ENCODE peak calls at places on chromosomes 11 and 22, in four cellular contexts. W, P, K and Z are unnamed samples.

GRCh38 chr11:41963406-41963805 is 504.0 kb upstream of the LRRC4C start:
- DNase-seq in W (no peak), P (no peak), K (no peak), Z (no peak)

GRCh38 chr22:29503811-29504372 is 23.9 kb downstream of the NEFH start:
- DNase-seq in W (no peak), P (peak; percentile 71), K (peak; percentile 59), Z (no peak)

GRCh38 chr11:47314992-47315391 is 37.5 kb downstream of the MYBPC3 start:
- DNase-seq in W (no peak), P (no peak), K (no peak), Z (no peak)

GRCh38 chr22:17130199-17130598 is 9.0 kb upstream of the TMEM121B start:
- DNase-seq in W (no peak), P (no peak), K (no peak), Z (no peak)

GRCh38 chr11:116529681-116530080 is 243.1 kb downstream of the BUD13 start:
- DNase-seq in W (no peak), P (no peak), K (no peak), Z (no peak)

GRCh38 chr11:74720596-74721478 is 10.4 kb downstream of the CHRDL2 start:
- DNase-seq in W (no peak), P (peak; percentile 33), K (peak; percentile 48), Z (no peak)

GRCh38 chr22:33803371-33803770 is 116.9 kb downstream of the LARGE1 start:
- DNase-seq in W (no peak), P (peak; percentile 46), K (peak; percentile 5), Z (no peak)

GRCh38 chr11:31856248-31856647 is 45.1 kb upstream of the PAX6 start:
- DNase-seq in W (peak; percentile 13), P (no peak), K (no peak), Z (no peak)

GRCh38 chr22:33922268-33922667 is 2.0 kb upstream of the LARGE1 start:
- DNase-seq in W (no peak), P (peak; percentile 70), K (peak; percentile 18), Z (peak; percentile 13)

GRCh38 chr11:120400564-120401364 is 64.6 kb downstream of the ARHGEF12 start:
- DNase-seq in W (peak; percentile 84), P (peak; percentile 76), K (peak; percentile 37), Z (peak; percentile 33)

GRCh38 chr11:111923351-111923788 is 4.7 kb downstream of the C11orf52 start:
- DNase-seq in W (no peak), P (no peak), K (no peak), Z (no peak)
- TF ChIP-seq CTCF in W (no peak), P (no peak), K (no peak), Z (no peak)

GRCh38 chr11:123560001-123560400 is 94.4 kb downstream of the SCN3B start:
- DNase-seq in W (no peak), P (peak; percentile 51), K (peak; percentile 74), Z (no peak)

GRCh38 chr11:123562166-123562565 is 92.3 kb downstream of the SCN3B start:
- DNase-seq in W (no peak), P (no peak), K (peak; percentile 40), Z (no peak)

GRCh38 chr11:123559418-123559817 is 95.0 kb downstream of the SCN3B start:
- DNase-seq in W (no peak), P (no peak), K (no peak), Z (no peak)

GRCh38 chr11:123562829-123563228 is 91.6 kb downstream of the SCN3B start:
- DNase-seq in W (no peak), P (no peak), K (no peak), Z (no peak)

DNA sequence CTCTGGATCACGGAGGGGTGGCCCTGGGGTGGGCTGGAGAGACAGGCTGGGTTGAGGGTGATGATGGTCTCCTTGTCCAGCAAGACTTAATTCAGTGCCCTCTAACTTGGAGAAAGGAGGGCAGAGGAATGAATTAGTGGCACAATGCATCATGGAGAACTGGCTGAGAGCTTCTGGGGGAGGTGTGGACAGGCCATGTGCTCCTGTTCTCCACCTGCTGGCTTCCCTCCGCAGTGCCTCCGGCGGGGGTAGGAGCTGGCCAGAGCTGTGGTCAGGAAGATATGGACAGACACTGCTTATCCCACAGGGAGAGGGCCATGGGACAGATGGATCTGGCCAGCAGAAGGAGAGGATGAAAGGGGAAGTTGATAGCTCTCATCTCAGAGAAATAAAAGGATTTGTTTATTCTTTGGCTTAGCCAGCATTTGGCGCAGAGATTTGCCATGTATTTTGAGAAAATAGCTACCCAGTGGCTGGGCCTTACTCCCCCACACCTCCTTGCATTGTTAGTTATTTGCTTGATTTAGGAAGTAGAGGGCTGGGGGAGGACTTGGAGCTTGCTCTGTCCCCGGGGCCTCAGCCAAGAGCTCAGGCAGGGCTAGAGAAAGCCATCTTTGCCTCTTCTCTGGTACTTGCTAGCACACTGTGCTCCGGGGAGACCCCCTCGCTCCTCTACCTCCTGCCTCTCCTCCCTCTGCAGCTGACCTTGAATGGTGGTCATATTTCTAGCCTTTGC is 93.2 kb downstream of the SCN3B start:
- DNase-seq in W (no peak), P (peak; percentile 33), K (peak; percentile 64), Z (peak; percentile 48)
- TF ChIP-seq CTCF in W (no peak), P (peak; percentile 29), K (peak; percentile 49), Z (peak; percentile 19)

DNA sequence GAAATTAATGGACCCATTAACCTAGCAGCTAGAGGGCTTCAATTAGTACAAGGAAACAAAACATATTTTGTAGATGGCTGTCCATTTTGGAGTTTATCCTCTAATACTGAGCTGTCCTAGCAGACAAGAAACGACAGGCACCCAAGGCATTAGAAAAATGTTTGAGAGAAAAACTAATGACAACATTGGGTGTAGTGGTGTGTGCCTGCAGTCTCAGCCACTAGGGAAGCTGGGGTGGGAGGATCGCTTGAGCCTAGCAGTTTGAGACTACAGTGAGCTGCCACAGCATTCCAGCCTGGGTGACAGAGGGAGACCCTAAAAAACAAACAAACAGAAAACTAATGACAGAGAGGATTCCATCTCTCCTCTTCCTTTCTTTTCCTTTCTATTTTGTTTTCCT is 1.5 kb downstream of the A4GALT start:
- DNase-seq in W (no peak), P (no peak), K (no peak), Z (no peak)
- TF ChIP-seq CTCF in W (no peak), P (no peak), K (no peak), Z (no peak)

GRCh38 chr11:77471520-77472234 is 2.2 kb downstream of the PAK1 start:
- DNase-seq in W (no peak), P (peak; percentile 74), K (peak; percentile 85), Z (peak; percentile 76)

GRCh38 chr11:77475206-77475605 is 1.3 kb upstream of the PAK1 start:
- DNase-seq in W (no peak), P (peak; percentile 36), K (no peak), Z (no peak)

GRCh38 chr11:77474509-77475070 is 696 bp upstream of the PAK1 start:
- DNase-seq in W (peak; percentile 4), P (peak; percentile 26), K (peak; percentile 22), Z (no peak)

GRCh38 chr11:77473001-77473800 is 693 bp downstream of the PAK1 start:
- DNase-seq in W (peak; percentile 39), P (peak; percentile 77), K (peak; percentile 61), Z (peak; percentile 56)

DNA sequence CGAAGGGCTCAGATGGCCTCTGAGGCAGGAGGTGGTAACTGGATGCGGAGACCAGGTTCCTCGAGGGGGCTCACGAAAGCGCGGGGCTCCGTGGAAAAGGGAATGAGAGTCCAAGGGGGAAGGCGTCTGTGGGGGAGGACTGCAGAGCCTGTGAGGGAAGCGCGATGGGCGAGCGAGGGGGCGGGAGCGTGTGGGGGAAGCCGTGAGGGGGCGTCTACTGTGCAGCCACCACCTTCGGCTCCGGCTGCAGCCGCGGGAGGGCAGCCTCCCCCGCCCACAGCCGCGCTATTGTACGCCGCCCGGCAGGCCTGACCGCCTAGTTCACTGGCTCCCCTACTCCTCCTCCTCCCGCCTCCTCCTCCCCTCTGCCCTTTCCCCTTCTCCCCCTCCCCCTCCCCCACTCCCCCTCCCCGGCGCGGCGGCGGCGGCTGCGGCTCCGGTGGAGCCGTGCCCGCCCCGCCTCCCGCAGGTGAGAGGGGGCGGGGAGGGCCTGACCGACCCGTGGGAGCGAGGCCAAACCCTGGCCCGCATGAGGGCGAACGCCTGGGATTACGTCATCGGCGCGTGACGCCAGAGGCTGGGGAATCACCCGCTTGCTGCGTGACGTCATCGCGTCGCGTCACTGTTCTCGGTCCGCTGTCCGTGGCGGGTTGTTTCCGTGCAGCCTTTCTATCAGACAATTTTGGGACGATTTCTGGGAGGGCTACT is at the start of gene PAK1:
- DNase-seq in W (peak; percentile 92), P (peak; percentile 98), K (peak; percentile 94), Z (peak; percentile 92)
- TF ChIP-seq CTCF in W (peak; percentile 31), P (peak; percentile 43), K (peak; percentile 26), Z (no peak)

GRCh38 chr22:50696251-50696798 is 23.7 kb downstream of the SHANK3 start:
- DNase-seq in W (no peak), P (no peak), K (no peak), Z (no peak)
- TF ChIP-seq CTCF in W (no peak), P (no peak), K (no peak), Z (no peak)

DNA sequence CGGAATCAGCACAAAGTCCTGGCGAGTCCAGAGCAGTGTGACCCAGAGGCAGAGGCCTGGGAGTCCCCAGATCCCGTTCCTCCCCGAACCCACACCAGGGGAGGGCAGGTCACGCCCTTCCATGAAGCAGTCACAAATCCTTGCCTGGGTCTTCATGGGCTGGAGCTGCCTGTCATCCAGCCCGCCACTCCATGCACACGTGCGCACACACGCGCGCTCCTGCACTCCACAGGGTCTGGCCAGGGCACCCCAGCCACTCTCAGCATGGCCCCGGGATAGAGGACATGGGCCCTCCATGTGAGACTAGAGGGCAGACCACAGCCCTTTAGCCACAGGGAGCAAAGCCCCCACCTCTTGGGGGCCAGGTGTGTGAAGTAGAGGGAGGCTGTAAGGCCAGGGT is 5.7 kb upstream of the TNFRSF13C start:
- DNase-seq in W (no peak), P (no peak), K (no peak), Z (no peak)
- TF ChIP-seq CTCF in W (no peak), P (no peak), K (no peak), Z (no peak)

DNA sequence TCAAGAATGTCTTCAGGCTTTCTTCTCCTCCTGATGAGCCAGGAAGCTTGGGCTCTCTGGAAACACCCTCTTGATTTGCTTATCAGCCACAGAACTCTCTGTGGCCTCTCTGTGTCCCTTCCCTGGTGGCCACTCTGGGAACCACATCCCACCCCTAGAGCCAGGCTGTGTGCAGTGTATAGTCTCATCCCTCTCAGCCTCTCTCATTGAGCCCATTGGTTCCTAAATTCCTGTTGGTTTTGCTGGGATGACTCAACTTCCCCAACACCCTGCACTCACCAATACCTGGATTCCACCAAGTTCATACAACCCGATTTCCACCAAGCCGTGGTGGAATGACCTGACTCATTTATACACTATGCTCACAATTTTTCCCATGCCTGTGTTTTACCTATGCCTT is 5.2 kb downstream of the IRAG1 start:
- DNase-seq in W (peak; percentile 37), P (no peak), K (no peak), Z (peak; percentile 17)
- TF ChIP-seq CTCF in W (no peak), P (no peak), K (no peak), Z (no peak)

GRCh38 chr22:46830841-46831240 is 68.4 kb downstream of the TBC1D22A start:
- DNase-seq in W (no peak), P (no peak), K (no peak), Z (no peak)

GRCh38 chr22:46835693-46836092 is 73.2 kb downstream of the TBC1D22A start:
- DNase-seq in W (no peak), P (no peak), K (no peak), Z (no peak)

GRCh38 chr22:46835288-46835687 is 72.8 kb downstream of the TBC1D22A start:
- DNase-seq in W (no peak), P (no peak), K (no peak), Z (no peak)

GRCh38 chr22:46830001-46830715 is 67.7 kb downstream of the TBC1D22A start:
- DNase-seq in W (peak; percentile 25), P (peak; percentile 27), K (peak; percentile 64), Z (peak; percentile 69)

GRCh38 chr22:46833228-46833627 is 70.8 kb downstream of the TBC1D22A start:
- DNase-seq in W (no peak), P (peak; percentile 47), K (peak; percentile 68), Z (peak; percentile 68)
- TF ChIP-seq CTCF in W (no peak), P (peak; percentile 39), K (peak; percentile 54), Z (peak; percentile 46)

GRCh38 chr11:67415501-67416304 is at the start of gene CARNS1:
- DNase-seq in W (no peak), P (peak; percentile 40), K (no peak), Z (no peak)
- TF ChIP-seq CTCF in W (no peak), P (no peak), K (no peak), Z (no peak)